ENCODE peak calls at places on chromosomes 1 and 21, in ten cellular contexts. N is iPS-NIHi11, T is uterus, W is right atrium auricular region, I is renal cortical epithelial cell, R is suprapubic skin, L is HT1080, X is amniotic epithelial cell, J is amniotic stem cell, P is NCI-H1694 treated with DMSO at 0.1 percent for 48 hours. Q is an unnamed sample.

GRCh38 chr1:16286122-16286521 is 49.1 kb upstream of the CPLANE2 start:
- DNase-seq in N (no peak), T (no peak), W (no peak), I (no peak), R (no peak), L (no peak), X (peak), J (no peak), P (no peak), Q (no peak)

GRCh38 chr1:216562383-216562782 is 139.1 kb upstream of the USH2A start:
- DNase-seq in N (no peak), T (no peak), W (no peak), I (no peak), R (no peak), L (no peak), X (no peak), J (no peak), P (no peak), Q (no peak)

GRCh38 chr1:150132372-150132771 is 17.3 kb upstream of the PLEKHO1 start:
- DNase-seq in N (no peak), T (no peak), W (no peak), I (no peak), R (no peak), L (no peak), X (no peak), J (no peak), P (no peak), Q (no peak)

GRCh38 chr1:62228883-62229187 is 34.2 kb downstream of the L1TD1 start:
- DNase-seq in N (no peak), T (no peak), W (no peak), I (no peak), R (no peak), L (no peak), X (no peak), J (no peak), P (no peak), Q (no peak)

GRCh38 chr1:36123357-36123756 is 1.7 kb downstream of the COL8A2 start:
- DNase-seq in N (peak), T (no peak), W (no peak), I (no peak), R (no peak), L (no peak), X (no peak), J (no peak), P (no peak), Q (peak)

GRCh38 chr1:42165511-42166210 is 1.1 kb upstream of the GUCA2A start:
- DNase-seq in N (peak), T (no peak), W (no peak), I (peak), R (no peak), L (peak), X (no peak), J (peak), P (no peak), Q (no peak)

GRCh38 chr1:197521118-197521739 is 253.2 kb downstream of the CRB1 start:
- DNase-seq in N (peak), T (no peak), W (no peak), I (peak), R (no peak), L (peak), X (peak), J (no peak), P (peak), Q (peak)

GRCh38 chr21:15775291-15775690 is 45.5 kb downstream of the USP25 start:
- DNase-seq in N (no peak), T (no peak), W (no peak), I (no peak), R (no peak), L (no peak), X (peak), J (no peak), P (no peak), Q (no peak)